ENCODE peak calls at places on chromosomes 6 and 20, in four cellular contexts. F is mesothelial cell of epicardium, Z is transverse colon, Q is cardiac muscle cell. P is an unnamed sample.

GRCh38 chr6:144896876-144897275 is 611.7 kb downstream of the UTRN start:
- DNase-seq in F (no peak), Z (no peak), Q (no peak), P (no peak)

GRCh38 chr6:125746019-125746414 is 3.4 kb upstream of the HEY2 start:
- DNase-seq in F (no peak), Z (no peak), Q (no peak), P (no peak)

GRCh38 chr20:50085481-50086365 is 27.2 kb downstream of the UBE2V1 start:
- DNase-seq in F (no peak), Z (peak), Q (peak), P (peak)

GRCh38 chr20:58303547-58303946 is 6.0 kb upstream of the RAB22A start:
- DNase-seq in F (no peak), Z (no peak), Q (no peak), P (no peak)

GRCh38 chr6:122839477-122839876 is 50.4 kb downstream of the SMPDL3A start:
- DNase-seq in F (peak), Z (peak), Q (peak), P (no peak)

GRCh38 chr20:12577213-12577612 is 431.6 kb upstream of the SPTLC3 start:
- DNase-seq in F (no peak), Z (no peak), Q (no peak), P (no peak)

GRCh38 chr6:53103993-53104675 is 38.9 kb downstream of the FBXO9 start:
- DNase-seq in F (no peak), Z (no peak), Q (peak), P (no peak)

GRCh38 chr6:7114744-7115451 is 7.1 kb downstream of the RREB1 start:
- DNase-seq in F (no peak), Z (no peak), Q (peak), P (no peak)

GRCh38 chr20:46683939-46684750 is 5.1 kb downstream of the TP53RK start:
- DNase-seq in F (peak), Z (no peak), Q (peak), P (no peak)

GRCh38 chr6:164991573-164991972 is 317.8 kb downstream of the C6orf118 start:
- DNase-seq in F (no peak), Z (no peak), Q (no peak), P (no peak)

GRCh38 chr6:77463881-77464867 is 883 bp upstream of the HTR1B start:
- DNase-seq in F (no peak), Z (no peak), Q (no peak), P (peak)

GRCh38 chr6:162076816-162077215 is 650.8 kb downstream of the PRKN start:
- DNase-seq in F (no peak), Z (no peak), Q (no peak), P (no peak)

GRCh38 chr6:139235666-139236065 is 56.1 kb downstream of the TXLNB start:
- DNase-seq in F (no peak), Z (no peak), Q (no peak), P (no peak)

GRCh38 chr20:1804554-1804956 is 90.7 kb upstream of the SIRPA start:
- DNase-seq in F (no peak), Z (no peak), Q (no peak), P (no peak)

GRCh38 chr20:57263127-57263609 is 3.3 kb downstream of the BMP7 start:
- DNase-seq in F (no peak), Z (no peak), Q (no peak), P (no peak)

GRCh38 chr20:16069416-16070010 is 503.7 kb downstream of the KIF16B start:
- DNase-seq in F (no peak), Z (no peak), Q (no peak), P (no peak)

GRCh38 chr6:98833101-98834059 is 994 bp upstream of the POU3F2 start:
- DNase-seq in F (peak), Z (no peak), Q (peak), P (peak)

GRCh38 chr20:13422637-13423036 is 201.6 kb downstream of the ISM1 start:
- DNase-seq in F (no peak), Z (no peak), Q (no peak), P (no peak)

GRCh38 chr6:34521463-34522288 is 34.5 kb downstream of the SPDEF start:
- DNase-seq in F (no peak), Z (no peak), Q (no peak), P (peak)

GRCh38 chr20:4820833-4821518 is 99.3 kb downstream of the PRND start:
- DNase-seq in F (no peak), Z (no peak), Q (peak), P (no peak)

GRCh38 chr6:88866856-88867255 is 96.6 kb downstream of the RNGTT start:
- DNase-seq in F (no peak), Z (no peak), Q (no peak), P (no peak)

GRCh38 chr6:11609324-11610071 is 71.9 kb downstream of the TMEM170B start:
- DNase-seq in F (no peak), Z (no peak), Q (peak), P (no peak)

GRCh38 chr20:58457083-58457680 is 58.0 kb downstream of the APCDD1L start:
- DNase-seq in F (no peak), Z (no peak), Q (peak), P (no peak)

GRCh38 chr20:56815796-56816195 is 186.7 kb downstream of the TFAP2C start:
- DNase-seq in F (no peak), Z (no peak), Q (no peak), P (no peak)

GRCh38 chr20:46435146-46435545 is 28.7 kb upstream of the ELMO2 start:
- DNase-seq in F (no peak), Z (no peak), Q (no peak), P (no peak)

GRCh38 chr6:129684903-129685639 is 24.9 kb downstream of the ARHGAP18 start:
- DNase-seq in F (no peak), Z (no peak), Q (no peak), P (no peak)

GRCh38 chr20:63930971-63931553 is 25.2 kb downstream of the UCKL1 start:
- DNase-seq in F (no peak), Z (no peak), Q (no peak), P (no peak)

GRCh38 chr20:5171790-5172164 is 45.0 kb downstream of the CDS2 start:
- DNase-seq in F (no peak), Z (no peak), Q (no peak), P (no peak)

GRCh38 chr6:85113934-85114582 is 335.8 kb upstream of the NT5E start:
- DNase-seq in F (no peak), Z (no peak), Q (peak), P (no peak)

GRCh38 chr6:52146851-52147445 is 39.2 kb upstream of the IL17A start:
- DNase-seq in F (no peak), Z (no peak), Q (no peak), P (no peak)

GRCh38 chr20:35992713-35993335 is 24.4 kb downstream of the CNBD2 start:
- DNase-seq in F (no peak), Z (peak), Q (peak), P (no peak)

GRCh38 chr20:3896853-3897252 is 7.7 kb downstream of the PANK2 start:
- DNase-seq in F (no peak), Z (no peak), Q (no peak), P (no peak)

GRCh38 chr20:50728486-50728980 is 2.8 kb upstream of the PARD6B start:
- DNase-seq in F (no peak), Z (no peak), Q (no peak), P (no peak)

GRCh38 chr6:81718126-81718525 is 34.4 kb downstream of the TENT5A start:
- DNase-seq in F (no peak), Z (no peak), Q (peak), P (no peak)

GRCh38 chr6:119076966-119077642 is 1.4 kb downstream of the FAM184A start:
- DNase-seq in F (no peak), Z (no peak), Q (no peak), P (no peak)

GRCh38 chr20:8363970-8364733 is 232.1 kb downstream of the PLCB1 start:
- DNase-seq in F (no peak), Z (no peak), Q (no peak), P (no peak)